ENCODE peak calls at places on chromosomes 7 and 10, in four cellular contexts. C is HFF-Myc, L is uterus, P is brain microvascular endothelial cell. X is an unnamed sample.

GRCh38 chr7:29812185-29812876 is 6.0 kb downstream of the WIPF3 start:
- DNase-seq in C (peak), L (no peak), P (no peak), X (no peak)

GRCh38 chr7:30237271-30237695 is 47.1 kb upstream of the ZNRF2 start:
- DNase-seq in C (no peak), L (no peak), P (no peak), X (no peak)

GRCh38 chr10:58477122-58477521 is 35.5 kb upstream of the BICC1 start:
- DNase-seq in C (no peak), L (peak), P (peak), X (no peak)

GRCh38 chr7:155722936-155723335 is 78.5 kb downstream of the RBM33 start:
- DNase-seq in C (no peak), L (no peak), P (no peak), X (no peak)

GRCh38 chr7:25180946-25181345 is 47.3 kb downstream of the NPVF start:
- DNase-seq in C (no peak), L (no peak), P (no peak), X (no peak)

GRCh38 chr10:22849077-22849810 is 78.6 kb upstream of the ARMC3 start:
- DNase-seq in C (no peak), L (peak), P (peak), X (no peak)

GRCh38 chr10:11165591-11166543 is 148.2 kb downstream of the CELF2 start:
- DNase-seq in C (no peak), L (peak), P (no peak), X (no peak)

GRCh38 chr10:91901784-91902677 is 7.3 kb downstream of the FGFBP3 start:
- DNase-seq in C (peak), L (no peak), P (peak), X (peak)

GRCh38 chr7:24469118-24469517 is 104.1 kb upstream of the PALS2 start:
- DNase-seq in C (no peak), L (no peak), P (no peak), X (no peak)

GRCh38 chr7:68699090-68699711 is 899.1 kb upstream of the AUTS2 start:
- DNase-seq in C (no peak), L (no peak), P (peak), X (peak)

GRCh38 chr10:103542764-103543616 is 49.5 kb downstream of the NEURL1 start:
- DNase-seq in C (no peak), L (peak), P (peak), X (no peak)

GRCh38 chr7:26365077-26365896 is 73.6 kb downstream of the SNX10 start:
- DNase-seq in C (peak), L (peak), P (peak), X (peak)

GRCh38 chr10:71677261-71677660 is 42.3 kb downstream of the C10orf105 start:
- DNase-seq in C (no peak), L (no peak), P (no peak), X (no peak)

GRCh38 chr10:59741583-59741982 is 11.7 kb downstream of the MRLN start:
- DNase-seq in C (no peak), L (no peak), P (no peak), X (no peak)

GRCh38 chr10:6275022-6275997 is 72.6 kb downstream of the PFKFB3 start:
- DNase-seq in C (peak), L (peak), P (peak), X (peak)
- TF ChIP-seq CTCF in C (no peak), L (no peak), P (peak), X (peak)

GRCh38 chr10:118615888-118616287 is 20.4 kb upstream of the PRLHR start:
- DNase-seq in C (no peak), L (no peak), P (peak), X (no peak)
- TF ChIP-seq CTCF in C (no peak), L (no peak), P (peak), X (no peak)

GRCh38 chr7:39272111-39272510 is 294.1 kb upstream of the YAE1 start:
- DNase-seq in C (no peak), L (no peak), P (no peak), X (no peak)
- TF ChIP-seq CTCF in C (no peak), L (no peak), P (no peak), X (no peak)

GRCh38 chr10:69936091-69936490 is 116.6 kb upstream of the MACROH2A2 start:
- DNase-seq in C (no peak), L (no peak), P (no peak), X (no peak)
- TF ChIP-seq CTCF in C (peak), L (no peak), P (peak), X (peak)

GRCh38 chr10:122510736-122511135 is 49.4 kb downstream of the HTRA1 start:
- DNase-seq in C (no peak), L (no peak), P (no peak), X (no peak)
- TF ChIP-seq CTCF in C (no peak), L (no peak), P (no peak), X (no peak)

GRCh38 chr7:92778972-92779371 is 57.4 kb downstream of the CDK6 start:
- DNase-seq in C (no peak), L (peak), P (peak), X (no peak)
- TF ChIP-seq CTCF in C (no peak), L (no peak), P (peak), X (no peak)

DNA sequence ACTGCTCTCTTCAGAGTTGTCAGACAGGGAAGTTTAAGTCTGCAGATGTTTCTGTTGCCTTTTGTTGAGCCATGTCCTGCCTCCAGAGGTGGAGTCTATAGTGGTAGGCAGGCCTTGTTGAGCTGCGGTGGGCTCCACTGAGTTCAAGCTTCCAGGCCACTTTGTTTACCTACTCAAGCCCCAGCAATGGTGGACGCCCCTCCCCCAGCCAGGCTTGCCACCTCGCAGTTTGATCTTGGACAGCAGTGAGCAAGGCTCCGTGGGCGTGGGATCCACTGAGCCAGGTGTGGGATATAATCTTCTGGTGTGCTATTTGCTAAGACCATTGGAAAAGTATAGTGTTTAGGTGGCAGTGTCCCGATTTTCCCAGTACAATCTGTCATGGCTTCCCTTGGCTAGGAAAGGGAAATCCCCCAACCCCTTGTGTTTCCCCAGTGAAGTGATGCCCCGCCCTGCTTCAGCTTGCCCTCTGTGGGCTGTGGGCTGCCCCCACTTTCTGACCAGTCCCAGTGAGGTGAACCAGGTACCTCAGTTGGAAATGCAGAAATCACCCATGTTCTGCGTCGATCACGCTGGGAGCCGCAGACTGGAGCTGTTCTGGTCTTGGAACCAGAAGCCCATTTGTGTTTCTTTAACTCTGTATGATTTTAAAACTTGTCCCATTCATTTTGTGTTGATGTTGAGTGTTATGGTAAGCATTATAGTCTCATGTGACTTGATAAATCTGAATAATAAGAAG is 89.2 kb upstream of the CALCR start:
- DNase-seq in C (no peak), L (no peak), P (no peak), X (no peak)
- TF ChIP-seq CTCF in C (no peak), L (no peak), P (no peak), X (no peak)

GRCh38 chr7:6558837-6559236 is 7.6 kb upstream of the GRID2IP start:
- DNase-seq in C (no peak), L (no peak), P (peak), X (no peak)
- TF ChIP-seq CTCF in C (peak), L (no peak), P (peak), X (peak)